ENCODE peak calls at places on chromosomes 1 and 21, in four cellular contexts. E is neural progenitor cell, L is H1, Q is hepatocyte. C is an unnamed sample. For H3K4me1, the result is how much of the 10 kb centered on the place peaks cover.

GRCh38 chr1:15678578-15678977 is 5.5 kb upstream of the PLEKHM2 start:
- DNase-seq in Q (peak), E (no peak), L (no peak), C (peak)

GRCh38 chr1:43653339-43653738 is 3.4 kb downstream of the KDM4A start:
- DNase-seq in L (peak), E (peak), Q (peak), C (peak)

GRCh38 chr1:89454845-89455521 is 69.6 kb upstream of the LRRC8B start:
- DNase-seq in Q (peak), E (peak), L (peak), C (peak)

GRCh38 chr1:242237051-242237450 is 238.2 kb upstream of the MAP1LC3C start:
- DNase-seq in Q (no peak), E (no peak), L (no peak), C (no peak)

GRCh38 chr1:184021666-184022198 is 15.8 kb downstream of the COLGALT2 start:
- DNase-seq in E (no peak), L (no peak), Q (no peak), C (no peak)

GRCh38 chr1:157955860-157956259 is 37.6 kb upstream of the KIRREL1 start:
- DNase-seq in E (no peak), L (no peak), Q (no peak), C (no peak)

GRCh38 chr21:38439336-38439900 is 58.9 kb downstream of the ERG start:
- DNase-seq in L (no peak), Q (no peak), E (no peak), C (no peak)

GRCh38 chr1:211742272-211742671 is 66.9 kb upstream of the NEK2 start:
- DNase-seq in E (no peak), L (no peak), Q (no peak), C (no peak)

GRCh38 chr1:116667577-116668105 is at the start of gene IGSF3:
- DNase-seq in Q (peak), E (peak), L (peak), C (peak)

GRCh38 chr1:181014431-181015257 is 8.0 kb downstream of the STX6 start:
- DNase-seq in E (no peak), L (no peak), Q (no peak), C (no peak)
- H3K4me1 ChIP-seq in E (under half), L (under half), Q (under half), C (under half)

DNA sequence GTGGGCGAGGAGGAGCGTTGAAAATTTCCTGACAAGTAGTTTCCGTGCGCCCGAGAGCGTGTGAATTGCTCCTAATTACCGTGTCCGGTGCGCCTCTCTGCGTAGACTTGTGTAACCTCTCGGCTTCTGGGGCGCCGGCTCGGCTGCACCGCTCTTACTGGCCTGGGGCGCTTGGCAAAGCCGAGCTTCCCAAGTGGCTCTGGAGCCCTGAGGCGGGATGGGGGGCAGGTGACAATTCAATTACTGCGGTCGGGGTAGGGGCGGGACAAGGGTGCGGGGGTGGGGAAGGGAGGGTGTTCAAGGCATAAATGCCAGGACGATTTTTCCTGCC is 392 bp upstream of the DMRTA2 start:
- DNase-seq in Q (no peak), E (no peak), L (no peak), C (no peak)
- TF ChIP-seq EZH2 in Q (no peak), E (no peak), L (no peak), C (no peak)

GRCh38 chr1:18943162-18943561 is 13.3 kb downstream of the IFFO2 start:
- DNase-seq in Q (no peak), L (no peak), E (no peak), C (no peak)
- H3K4me1 ChIP-seq in Q (under half), L (under half), E (under half), C (under half)

GRCh38 chr1:156439036-156439435 is 61.5 kb downstream of the MEF2D start:
- DNase-seq in E (no peak), L (no peak), Q (no peak), C (no peak)
- TF ChIP-seq EZH2 in E (no peak), L (peak), Q (no peak), C (no peak)

C was measured in MM.1S.